ENCODE peak calls at places on chromosomes 5 and 9, in nine cellular contexts. One of them, this sample, is unnamed.

GRCh38 chr5:122120957-122121356 is 8.4 kb upstream of the ZNF474 start:
- DNase-seq in colonic mucosa: no peak
- DNase-seq in fibroblast of lung: no peak
- DNase-seq in astrocyte: peak
- DNase-seq in GM23248: peak
- DNase-seq in mesendoderm: no peak
- DNase-seq in neuronal stem cell: no peak
- DNase-seq in adipocyte: no peak
- DNase-seq in SK-N-SH: no peak
- DNase-seq in this sample: no peak

GRCh38 chr9:123044556-123044955 is 11.1 kb downstream of the GPR21 start:
- DNase-seq in colonic mucosa: no peak
- DNase-seq in fibroblast of lung: peak
- DNase-seq in astrocyte: peak
- DNase-seq in GM23248: peak
- DNase-seq in mesendoderm: no peak
- DNase-seq in neuronal stem cell: no peak
- DNase-seq in adipocyte: peak
- DNase-seq in SK-N-SH: no peak
- DNase-seq in this sample: no peak

GRCh38 chr5:37146896-37147295 is 102.3 kb downstream of the CPLANE1 start:
- DNase-seq in colonic mucosa: no peak
- DNase-seq in fibroblast of lung: no peak
- DNase-seq in astrocyte: no peak
- DNase-seq in GM23248: no peak
- DNase-seq in mesendoderm: no peak
- DNase-seq in neuronal stem cell: no peak
- DNase-seq in adipocyte: no peak
- DNase-seq in SK-N-SH: no peak
- DNase-seq in this sample: no peak

GRCh38 chr9:138011951-138012500 is 134.4 kb downstream of the CACNA1B start:
- DNase-seq in colonic mucosa: no peak
- DNase-seq in fibroblast of lung: no peak
- DNase-seq in astrocyte: no peak
- DNase-seq in GM23248: no peak
- DNase-seq in mesendoderm: no peak
- DNase-seq in neuronal stem cell: no peak
- DNase-seq in adipocyte: no peak
- DNase-seq in SK-N-SH: no peak
- DNase-seq in this sample: no peak

GRCh38 chr9:113963914-113964739 is 88.0 kb downstream of the ZNF618 start:
- DNase-seq in colonic mucosa: no peak
- DNase-seq in fibroblast of lung: no peak
- DNase-seq in astrocyte: peak
- DNase-seq in GM23248: no peak
- DNase-seq in mesendoderm: no peak
- DNase-seq in neuronal stem cell: no peak
- DNase-seq in adipocyte: no peak
- DNase-seq in SK-N-SH: no peak
- DNase-seq in this sample: no peak

GRCh38 chr5:24353606-24354005 is 291.2 kb downstream of the CDH10 start:
- DNase-seq in colonic mucosa: no peak
- DNase-seq in fibroblast of lung: no peak
- DNase-seq in astrocyte: no peak
- DNase-seq in GM23248: no peak
- DNase-seq in mesendoderm: no peak
- DNase-seq in neuronal stem cell: no peak
- DNase-seq in adipocyte: no peak
- DNase-seq in SK-N-SH: no peak
- DNase-seq in this sample: no peak

GRCh38 chr5:140051950-140052349 is 8.9 kb upstream of the NRG2 start:
- DNase-seq in colonic mucosa: no peak
- DNase-seq in fibroblast of lung: no peak
- DNase-seq in astrocyte: no peak
- DNase-seq in GM23248: no peak
- DNase-seq in mesendoderm: no peak
- DNase-seq in neuronal stem cell: no peak
- DNase-seq in adipocyte: no peak
- DNase-seq in SK-N-SH: no peak
- DNase-seq in this sample: no peak

GRCh38 chr9:18009902-18010301 is 431.0 kb downstream of the SH3GL2 start:
- DNase-seq in colonic mucosa: no peak
- DNase-seq in fibroblast of lung: no peak
- DNase-seq in astrocyte: no peak
- DNase-seq in GM23248: no peak
- DNase-seq in mesendoderm: no peak
- DNase-seq in neuronal stem cell: no peak
- DNase-seq in adipocyte: no peak
- DNase-seq in SK-N-SH: no peak
- DNase-seq in this sample: no peak

GRCh38 chr9:129081388-129081889 is 528 bp downstream of the DOLPP1 start:
- DNase-seq in colonic mucosa: no peak
- DNase-seq in fibroblast of lung: no peak
- DNase-seq in astrocyte: no peak
- DNase-seq in GM23248: peak
- DNase-seq in mesendoderm: no peak
- DNase-seq in neuronal stem cell: no peak
- DNase-seq in adipocyte: no peak
- DNase-seq in SK-N-SH: peak
- DNase-seq in this sample: no peak

DNA sequence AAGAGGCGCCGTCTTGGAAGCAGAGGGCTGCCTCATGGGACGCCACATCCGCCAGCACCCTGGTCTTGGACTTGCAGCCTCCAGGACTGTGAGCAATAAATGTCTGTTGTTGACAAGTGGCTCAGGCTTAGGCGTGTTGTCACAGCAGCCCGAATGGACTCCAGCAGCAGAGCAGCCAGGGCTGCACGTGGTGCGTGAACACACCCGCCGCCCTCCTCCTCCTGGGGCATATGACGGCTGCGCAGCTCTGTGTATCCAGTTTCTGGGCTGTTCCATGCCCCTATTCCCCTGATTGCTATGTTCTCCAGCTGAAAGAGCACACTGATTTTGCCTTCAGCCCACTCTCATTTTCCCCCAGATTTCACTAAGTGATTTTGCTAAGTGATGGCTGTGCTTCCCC is 36.0 kb upstream of the CLPTM1L start:
- DNase-seq in colonic mucosa: no peak
- DNase-seq in fibroblast of lung: no peak
- DNase-seq in astrocyte: no peak
- DNase-seq in GM23248: peak
- DNase-seq in mesendoderm: no peak
- DNase-seq in neuronal stem cell: no peak
- DNase-seq in adipocyte: no peak
- DNase-seq in SK-N-SH: no peak
- DNase-seq in this sample: no peak
- H3K4me3 ChIP-seq in colonic mucosa: no peak
- H3K4me3 ChIP-seq in fibroblast of lung: no peak
- H3K4me3 ChIP-seq in astrocyte: no peak
- H3K4me3 ChIP-seq in GM23248: peak
- H3K4me3 ChIP-seq in mesendoderm: no peak
- H3K4me3 ChIP-seq in neuronal stem cell: no peak
- H3K4me3 ChIP-seq in adipocyte: peak
- H3K4me3 ChIP-seq in SK-N-SH: no peak
- H3K4me3 ChIP-seq in this sample: no peak

GRCh38 chr5:181281984-181282316 is 21.0 kb upstream of the TRIM52 start:
- DNase-seq in colonic mucosa: no peak
- DNase-seq in fibroblast of lung: no peak
- DNase-seq in astrocyte: no peak
- DNase-seq in GM23248: no peak
- DNase-seq in mesendoderm: no peak
- DNase-seq in neuronal stem cell: no peak
- DNase-seq in adipocyte: no peak
- DNase-seq in SK-N-SH: no peak
- DNase-seq in this sample: no peak
- H3K9ac ChIP-seq in colonic mucosa: no peak
- H3K9ac ChIP-seq in fibroblast of lung: no peak
- H3K9ac ChIP-seq in astrocyte: no peak
- H3K9ac ChIP-seq in GM23248: no peak
- H3K9ac ChIP-seq in mesendoderm: peak
- H3K9ac ChIP-seq in neuronal stem cell: peak
- H3K9ac ChIP-seq in adipocyte: no peak
- H3K9ac ChIP-seq in SK-N-SH: peak
- H3K9ac ChIP-seq in this sample: no peak

GRCh38 chr5:132369012-132369470 is 469 bp upstream of the SLC22A5 start:
- DNase-seq in colonic mucosa: no peak
- DNase-seq in fibroblast of lung: peak
- DNase-seq in astrocyte: peak
- DNase-seq in GM23248: no peak
- DNase-seq in mesendoderm: no peak
- DNase-seq in neuronal stem cell: no peak
- DNase-seq in adipocyte: no peak
- DNase-seq in SK-N-SH: no peak
- DNase-seq in this sample: no peak

GRCh38 chr5:132363431-132364112 is 5.9 kb upstream of the SLC22A5 start:
- DNase-seq in colonic mucosa: no peak
- DNase-seq in fibroblast of lung: peak
- DNase-seq in astrocyte: peak
- DNase-seq in GM23248: peak
- DNase-seq in mesendoderm: no peak
- DNase-seq in neuronal stem cell: no peak
- DNase-seq in adipocyte: peak
- DNase-seq in SK-N-SH: no peak
- DNase-seq in this sample: peak

GRCh38 chr5:132365213-132365612 is 4.3 kb upstream of the SLC22A5 start:
- DNase-seq in colonic mucosa: no peak
- DNase-seq in fibroblast of lung: no peak
- DNase-seq in astrocyte: peak
- DNase-seq in GM23248: peak
- DNase-seq in mesendoderm: peak
- DNase-seq in neuronal stem cell: no peak
- DNase-seq in adipocyte: peak
- DNase-seq in SK-N-SH: no peak
- DNase-seq in this sample: no peak

GRCh38 chr5:132362086-132362485 is 7.4 kb upstream of the SLC22A5 start:
- DNase-seq in colonic mucosa: no peak
- DNase-seq in fibroblast of lung: no peak
- DNase-seq in astrocyte: no peak
- DNase-seq in GM23248: no peak
- DNase-seq in mesendoderm: no peak
- DNase-seq in neuronal stem cell: no peak
- DNase-seq in adipocyte: no peak
- DNase-seq in SK-N-SH: no peak
- DNase-seq in this sample: no peak

GRCh38 chr5:132364319-132364718 is 5.2 kb upstream of the SLC22A5 start:
- DNase-seq in colonic mucosa: no peak
- DNase-seq in fibroblast of lung: peak
- DNase-seq in astrocyte: peak
- DNase-seq in GM23248: peak
- DNase-seq in mesendoderm: no peak
- DNase-seq in neuronal stem cell: no peak
- DNase-seq in adipocyte: peak
- DNase-seq in SK-N-SH: no peak
- DNase-seq in this sample: no peak
- H3K4me3 ChIP-seq in colonic mucosa: no peak
- H3K4me3 ChIP-seq in fibroblast of lung: no peak
- H3K4me3 ChIP-seq in astrocyte: no peak
- H3K4me3 ChIP-seq in GM23248: no peak
- H3K4me3 ChIP-seq in mesendoderm: no peak
- H3K4me3 ChIP-seq in neuronal stem cell: no peak
- H3K4me3 ChIP-seq in adipocyte: no peak
- H3K4me3 ChIP-seq in SK-N-SH: no peak
- H3K4me3 ChIP-seq in this sample: no peak

GRCh38 chr5:143551765-143552164 is 148.3 kb upstream of the NR3C1 start:
- DNase-seq in colonic mucosa: no peak
- DNase-seq in fibroblast of lung: peak
- DNase-seq in astrocyte: no peak
- DNase-seq in GM23248: peak
- DNase-seq in mesendoderm: no peak
- DNase-seq in neuronal stem cell: no peak
- DNase-seq in adipocyte: peak
- DNase-seq in SK-N-SH: no peak
- DNase-seq in this sample: no peak
- H3K9ac ChIP-seq in colonic mucosa: no peak
- H3K9ac ChIP-seq in fibroblast of lung: no peak
- H3K9ac ChIP-seq in astrocyte: no peak
- H3K9ac ChIP-seq in GM23248: no peak
- H3K9ac ChIP-seq in mesendoderm: no peak
- H3K9ac ChIP-seq in neuronal stem cell: no peak
- H3K9ac ChIP-seq in adipocyte: no peak
- H3K9ac ChIP-seq in SK-N-SH: peak
- H3K9ac ChIP-seq in this sample: no peak